ENCODE peak calls at places on chromosomes 2 and 18, in five cellular contexts. C is HAP-1, D is heart right ventricle, X is choroid plexus epithelial cell, G is heart left ventricle. V is an unnamed sample.

GRCh38 chr2:287471-287885 is 413 bp downstream of the ALKAL2 start:
- DNase-seq in D (peak; percentile 16), G (no peak), X (peak; percentile 61), C (no peak), V (peak; percentile 52)

GRCh38 chr18:43159091-43159490 is 43.6 kb upstream of the RIT2 start:
- DNase-seq in G (no peak), D (no peak), C (no peak), X (peak; percentile 82), V (peak; percentile 82)

GRCh38 chr2:150617351-150617750 is 129.9 kb upstream of the RND3 start:
- DNase-seq in C (no peak), X (no peak), D (no peak), G (no peak), V (peak; percentile 63)

GRCh38 chr2:43737097-43737854 is 36.6 kb upstream of the DYNC2LI1 start:
- DNase-seq in X (peak; percentile 97), C (no peak), D (no peak), G (no peak), V (peak; percentile 88)

GRCh38 chr18:51448949-51449348 is 251.5 kb upstream of the MEX3C start:
- DNase-seq in D (no peak), C (no peak), G (peak; percentile 25), X (peak; percentile 16), V (no peak)

GRCh38 chr2:3476386-3477033 is 42.8 kb downstream of the ADI1 start:
- DNase-seq in X (peak; percentile 61), C (no peak), G (no peak), D (no peak), V (no peak)

GRCh38 chr2:204172074-204172600 is 235.6 kb downstream of the ICOS start:
- DNase-seq in X (no peak), C (peak; percentile 84), G (no peak), D (no peak), V (no peak)

GRCh38 chr2:10910625-10911024 is 1.1 kb upstream of the KCNF1 start:
- DNase-seq in G (no peak), X (no peak), D (no peak), C (no peak), V (no peak)

GRCh38 chr2:70767094-70767698 is 804 bp downstream of the ADD2 start:
- DNase-seq in C (peak; percentile 72), D (peak; percentile 11), X (no peak), G (no peak), V (no peak)

GRCh38 chr2:9739508-9739907 is 103.8 kb upstream of the TAF1B start:
- DNase-seq in D (peak; percentile 86), C (no peak), X (no peak), G (peak; percentile 93), V (no peak)
- H3K4me3 ChIP-seq in D (peak overlapping the region; percentile 47), C (no peak overlapping the region), X (peak overlapping the region; percentile 33), G (peak overlapping the region; percentile 53), V (no peak overlapping the region)

GRCh38 chr18:2240311-2240705 is 331.0 kb downstream of the METTL4 start:
- DNase-seq in D (no peak), X (peak; percentile 35), C (no peak), G (no peak), V (peak; percentile 13)

DNA sequence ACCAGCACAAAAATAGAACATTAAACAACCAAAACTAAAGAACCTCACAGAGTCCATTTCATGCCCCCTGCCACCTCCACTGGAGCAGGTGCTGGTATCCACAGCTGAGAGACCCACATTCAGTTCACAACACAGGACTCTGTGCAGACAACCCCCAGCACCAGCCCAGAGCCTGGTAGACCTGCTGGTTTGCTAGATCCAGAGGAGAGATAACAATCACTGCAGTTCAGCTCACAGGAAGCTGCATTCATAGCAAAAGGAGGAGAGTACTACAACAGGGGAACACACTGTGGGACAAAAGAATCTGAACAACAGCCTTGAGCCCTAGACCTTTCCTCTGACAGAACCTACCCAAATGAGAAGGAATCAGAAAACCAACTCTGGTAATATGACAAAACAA is 326.7 kb downstream of the METTL4 start:
- DNase-seq in D (no peak), G (no peak), C (no peak), X (no peak), V (no peak)
- H3K4me3 ChIP-seq in D (no peak overlapping the region), G (no peak overlapping the region), C (no peak overlapping the region), X (no peak overlapping the region), V (no peak overlapping the region)

GRCh38 chr2:7060156-7060555 is 142.9 kb downstream of the RNF144A start:
- DNase-seq in D (no peak), X (no peak), G (no peak), C (no peak), V (no peak)
- H3K4me3 ChIP-seq in D (no peak overlapping the region), X (no peak overlapping the region), G (no peak overlapping the region), C (no peak overlapping the region), V (no peak overlapping the region)

DNA sequence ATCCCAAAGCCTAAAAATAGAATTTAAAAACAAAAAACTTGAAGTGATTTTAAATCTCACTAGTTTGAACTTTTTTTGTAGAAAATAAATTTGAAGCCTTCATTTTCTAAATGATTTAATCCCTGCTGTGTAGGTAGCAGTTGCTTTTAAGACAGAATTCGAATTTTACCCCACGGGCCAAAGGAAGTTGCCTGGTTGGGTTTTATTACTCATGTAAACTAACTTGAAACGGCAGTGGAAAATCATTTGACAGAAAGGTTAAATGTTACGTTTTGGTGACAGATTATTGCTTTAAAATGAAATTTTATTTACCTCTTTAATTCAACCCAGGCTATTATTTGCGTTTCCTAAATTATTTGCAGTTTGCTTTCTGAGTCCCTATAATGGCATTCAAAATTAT is 2.0 kb downstream of the MAPRE2 start:
- DNase-seq in C (no peak), X (no peak), G (no peak), D (no peak), V (no peak)
- H3K4me3 ChIP-seq in C (no peak overlapping the region), X (no peak overlapping the region), G (peak overlapping the region; percentile 81), D (peak overlapping the region; percentile 90), V (no peak overlapping the region)

GRCh38 chr2:25316101-25316500 is 25.6 kb downstream of the DNMT3A start:
- DNase-seq in C (no peak), X (no peak), D (no peak), G (peak; percentile 71), V (no peak)

GRCh38 chr2:25313711-25314513 is 27.8 kb downstream of the DNMT3A start:
- DNase-seq in X (no peak), C (no peak), G (no peak), D (no peak), V (no peak)

GRCh38 chr2:25312958-25313710 is 28.6 kb downstream of the DNMT3A start:
- DNase-seq in X (no peak), D (no peak), G (no peak), C (no peak), V (no peak)

GRCh38 chr2:25315316-25315680 is 26.4 kb downstream of the DNMT3A start:
- DNase-seq in C (no peak), X (no peak), G (no peak), D (no peak), V (no peak)

GRCh38 chr2:25314514-25315315 is 27.0 kb downstream of the DNMT3A start:
- DNase-seq in X (no peak), D (peak; percentile 77), C (peak; percentile 64), G (peak; percentile 85), V (peak; percentile 84)
- H3K4me3 ChIP-seq in X (no peak overlapping the region), D (peak overlapping the region; percentile 3), C (no peak overlapping the region), G (no peak overlapping the region), V (no peak overlapping the region)

GRCh38 chr2:107255744-107256143 is 369.8 kb upstream of the ST6GAL2 start:
- DNase-seq in G (no peak), D (no peak), X (no peak), C (no peak), V (no peak)

GRCh38 chr2:107259011-107259410 is 373.0 kb upstream of the ST6GAL2 start:
- DNase-seq in X (no peak), G (no peak), D (no peak), C (no peak), V (no peak)

GRCh38 chr2:107263596-107264090 is 377.7 kb upstream of the ST6GAL2 start:
- DNase-seq in X (no peak), G (no peak), D (no peak), C (no peak), V (no peak)

GRCh38 chr2:107259411-107260195 is 373.6 kb upstream of the ST6GAL2 start:
- DNase-seq in D (no peak), C (no peak), X (no peak), G (no peak), V (no peak)

GRCh38 chr2:107258538-107258937 is 372.6 kb upstream of the ST6GAL2 start:
- DNase-seq in X (no peak), C (no peak), G (no peak), D (no peak), V (no peak)
- H3K4me3 ChIP-seq in X (no peak overlapping the region), C (no peak overlapping the region), G (no peak overlapping the region), D (no peak overlapping the region), V (no peak overlapping the region)

GRCh38 chr18:63980027-63980426 is 10.1 kb downstream of the SERPINB8 start:
- DNase-seq in D (no peak), X (no peak), C (no peak), G (no peak), V (no peak)
- H3K4me3 ChIP-seq in D (peak overlapping the region; percentile 30), X (no peak overlapping the region), C (no peak overlapping the region), G (peak overlapping the region; percentile 45), V (no peak overlapping the region)

DNA sequence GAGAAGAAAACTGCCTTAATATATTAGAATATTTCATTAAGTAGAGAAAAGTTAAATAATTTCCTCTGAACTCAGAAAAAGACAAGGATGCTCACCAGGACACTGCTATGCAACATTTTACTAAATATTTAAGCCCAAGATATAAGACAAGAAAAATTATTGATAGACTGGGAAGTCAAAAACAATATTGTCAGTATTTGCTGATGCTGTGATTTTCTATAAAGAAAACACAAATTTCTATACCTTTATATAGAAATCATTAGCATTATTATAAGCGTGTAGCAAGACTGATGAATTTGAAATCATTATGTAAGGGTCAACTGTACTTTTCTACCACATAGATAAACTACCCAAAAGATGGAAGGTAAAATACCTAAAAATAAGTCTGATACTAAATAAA is 451.0 kb downstream of the RNF144A start:
- DNase-seq in D (no peak), X (no peak), C (no peak), G (no peak), V (no peak)
- H3K4me3 ChIP-seq in D (no peak overlapping the region), X (no peak overlapping the region), C (no peak overlapping the region), G (no peak overlapping the region), V (no peak overlapping the region)